ENCODE peak calls at places on chromosomes 3 and 15, in ten cellular contexts. One of them, this sample, is unnamed.

GRCh38 chr3:118548434-118548833 is 486.2 kb downstream of the IGSF11 start:
- DNase-seq in body of pancreas: no peak
- DNase-seq in sigmoid colon: no peak
- DNase-seq in right lobe of liver: no peak
- DNase-seq in HCT116: no peak
- DNase-seq in uterus: no peak
- DNase-seq in Peyer's patch: no peak
- DNase-seq in GM12878: no peak
- DNase-seq in esophagus squamous epithelium: no peak
- DNase-seq in ovary: no peak
- DNase-seq in this sample: no peak

GRCh38 chr3:15205934-15206661 is at the start of gene CAPN7:
- DNase-seq in body of pancreas: peak
- DNase-seq in sigmoid colon: peak
- DNase-seq in right lobe of liver: peak
- DNase-seq in HCT116: peak
- DNase-seq in uterus: peak
- DNase-seq in Peyer's patch: peak
- DNase-seq in GM12878: peak
- DNase-seq in esophagus squamous epithelium: no peak
- DNase-seq in ovary: peak
- DNase-seq in this sample: peak

GRCh38 chr3:35675621-35676020 is 36.3 kb downstream of the ARPP21 start:
- DNase-seq in body of pancreas: no peak
- DNase-seq in sigmoid colon: no peak
- DNase-seq in right lobe of liver: no peak
- DNase-seq in HCT116: no peak
- DNase-seq in uterus: no peak
- DNase-seq in Peyer's patch: no peak
- DNase-seq in GM12878: no peak
- DNase-seq in esophagus squamous epithelium: no peak
- DNase-seq in ovary: no peak
- DNase-seq in this sample: no peak

GRCh38 chr15:63918901-63919348 is 85.2 kb upstream of the HERC1 start:
- DNase-seq in body of pancreas: no peak
- DNase-seq in sigmoid colon: no peak
- DNase-seq in right lobe of liver: peak
- DNase-seq in HCT116: no peak
- DNase-seq in uterus: no peak
- DNase-seq in Peyer's patch: no peak
- DNase-seq in GM12878: no peak
- DNase-seq in esophagus squamous epithelium: no peak
- DNase-seq in ovary: no peak
- DNase-seq in this sample: no peak

GRCh38 chr15:79035111-79035601 is 55.4 kb downstream of the RASGRF1 start:
- DNase-seq in body of pancreas: no peak
- DNase-seq in sigmoid colon: no peak
- DNase-seq in right lobe of liver: no peak
- DNase-seq in HCT116: no peak
- DNase-seq in uterus: no peak
- DNase-seq in Peyer's patch: no peak
- DNase-seq in GM12878: peak
- DNase-seq in esophagus squamous epithelium: no peak
- DNase-seq in ovary: no peak
- DNase-seq in this sample: no peak

GRCh38 chr3:141076821-141077571 is 25.8 kb downstream of the SPSB4 start:
- DNase-seq in body of pancreas: peak
- DNase-seq in sigmoid colon: peak
- DNase-seq in right lobe of liver: no peak
- DNase-seq in HCT116: no peak
- DNase-seq in uterus: peak
- DNase-seq in Peyer's patch: no peak
- DNase-seq in GM12878: no peak
- DNase-seq in esophagus squamous epithelium: no peak
- DNase-seq in ovary: peak
- DNase-seq in this sample: no peak

GRCh38 chr3:10263549-10264363 is 15.5 kb downstream of the TATDN2 start:
- DNase-seq in body of pancreas: peak
- DNase-seq in sigmoid colon: peak
- DNase-seq in right lobe of liver: no peak
- DNase-seq in HCT116: peak
- DNase-seq in uterus: peak
- DNase-seq in Peyer's patch: no peak
- DNase-seq in GM12878: no peak
- DNase-seq in esophagus squamous epithelium: no peak
- DNase-seq in ovary: peak
- DNase-seq in this sample: peak

GRCh38 chr15:81312790-81313543 is 11.0 kb downstream of the STARD5 start:
- DNase-seq in body of pancreas: peak
- DNase-seq in sigmoid colon: peak
- DNase-seq in right lobe of liver: no peak
- DNase-seq in HCT116: peak
- DNase-seq in uterus: peak
- DNase-seq in Peyer's patch: peak
- DNase-seq in GM12878: no peak
- DNase-seq in esophagus squamous epithelium: no peak
- DNase-seq in ovary: peak
- DNase-seq in this sample: peak

GRCh38 chr3:187473778-187474406 is 105.7 kb downstream of the RTP4 start:
- DNase-seq in body of pancreas: no peak
- DNase-seq in sigmoid colon: no peak
- DNase-seq in right lobe of liver: no peak
- DNase-seq in HCT116: peak
- DNase-seq in uterus: no peak
- DNase-seq in Peyer's patch: no peak
- DNase-seq in GM12878: no peak
- DNase-seq in esophagus squamous epithelium: no peak
- DNase-seq in ovary: no peak
- DNase-seq in this sample: no peak

GRCh38 chr15:59299919-59300617 is 72.6 kb downstream of the MYO1E start:
- DNase-seq in body of pancreas: peak
- DNase-seq in sigmoid colon: peak
- DNase-seq in right lobe of liver: peak
- DNase-seq in HCT116: peak
- DNase-seq in uterus: peak
- DNase-seq in Peyer's patch: peak
- DNase-seq in GM12878: peak
- DNase-seq in esophagus squamous epithelium: peak
- DNase-seq in ovary: peak
- DNase-seq in this sample: peak

GRCh38 chr3:129942296-129942695 is 32.2 kb upstream of the TRH start:
- DNase-seq in body of pancreas: peak
- DNase-seq in sigmoid colon: no peak
- DNase-seq in right lobe of liver: peak
- DNase-seq in HCT116: peak
- DNase-seq in uterus: peak
- DNase-seq in Peyer's patch: peak
- DNase-seq in GM12878: no peak
- DNase-seq in esophagus squamous epithelium: no peak
- DNase-seq in ovary: peak
- DNase-seq in this sample: no peak

GRCh38 chr3:110344897-110345767 is 726.5 kb upstream of the NECTIN3 start:
- DNase-seq in body of pancreas: no peak
- DNase-seq in sigmoid colon: no peak
- DNase-seq in right lobe of liver: no peak
- DNase-seq in HCT116: no peak
- DNase-seq in uterus: no peak
- DNase-seq in Peyer's patch: no peak
- DNase-seq in GM12878: no peak
- DNase-seq in esophagus squamous epithelium: no peak
- DNase-seq in ovary: no peak
- DNase-seq in this sample: no peak

GRCh38 chr3:188929138-188929537 is 242.6 kb upstream of the TPRG1 start:
- DNase-seq in body of pancreas: peak
- DNase-seq in sigmoid colon: no peak
- DNase-seq in right lobe of liver: no peak
- DNase-seq in HCT116: no peak
- DNase-seq in uterus: no peak
- DNase-seq in Peyer's patch: no peak
- DNase-seq in GM12878: no peak
- DNase-seq in esophagus squamous epithelium: no peak
- DNase-seq in ovary: no peak
- DNase-seq in this sample: no peak
- TF ChIP-seq CTCF in body of pancreas: peak
- TF ChIP-seq CTCF in sigmoid colon: no peak
- TF ChIP-seq CTCF in right lobe of liver: peak
- TF ChIP-seq CTCF in HCT116: peak
- TF ChIP-seq CTCF in uterus: peak
- TF ChIP-seq CTCF in Peyer's patch: no peak
- TF ChIP-seq CTCF in GM12878: no peak
- TF ChIP-seq CTCF in esophagus squamous epithelium: no peak
- TF ChIP-seq CTCF in ovary: no peak
- TF ChIP-seq CTCF in this sample: peak

GRCh38 chr3:73004316-73004715 is 7.7 kb downstream of the PPP4R2 start:
- DNase-seq in body of pancreas: no peak
- DNase-seq in sigmoid colon: no peak
- DNase-seq in right lobe of liver: no peak
- DNase-seq in HCT116: no peak
- DNase-seq in uterus: no peak
- DNase-seq in Peyer's patch: no peak
- DNase-seq in GM12878: no peak
- DNase-seq in esophagus squamous epithelium: no peak
- DNase-seq in ovary: no peak
- DNase-seq in this sample: no peak

GRCh38 chr3:73009750-73010149 is 13.1 kb downstream of the PPP4R2 start:
- DNase-seq in body of pancreas: no peak
- DNase-seq in sigmoid colon: no peak
- DNase-seq in right lobe of liver: no peak
- DNase-seq in HCT116: no peak
- DNase-seq in uterus: no peak
- DNase-seq in Peyer's patch: no peak
- DNase-seq in GM12878: no peak
- DNase-seq in esophagus squamous epithelium: no peak
- DNase-seq in ovary: no peak
- DNase-seq in this sample: no peak

GRCh38 chr3:73010158-73010557 is 13.5 kb downstream of the PPP4R2 start:
- DNase-seq in body of pancreas: no peak
- DNase-seq in sigmoid colon: no peak
- DNase-seq in right lobe of liver: no peak
- DNase-seq in HCT116: no peak
- DNase-seq in uterus: no peak
- DNase-seq in Peyer's patch: no peak
- DNase-seq in GM12878: no peak
- DNase-seq in esophagus squamous epithelium: no peak
- DNase-seq in ovary: no peak
- DNase-seq in this sample: no peak

GRCh38 chr3:73007992-73008712 is 11.5 kb downstream of the PPP4R2 start:
- DNase-seq in body of pancreas: no peak
- DNase-seq in sigmoid colon: no peak
- DNase-seq in right lobe of liver: no peak
- DNase-seq in HCT116: no peak
- DNase-seq in uterus: no peak
- DNase-seq in Peyer's patch: no peak
- DNase-seq in GM12878: no peak
- DNase-seq in esophagus squamous epithelium: no peak
- DNase-seq in ovary: no peak
- DNase-seq in this sample: no peak

DNA sequence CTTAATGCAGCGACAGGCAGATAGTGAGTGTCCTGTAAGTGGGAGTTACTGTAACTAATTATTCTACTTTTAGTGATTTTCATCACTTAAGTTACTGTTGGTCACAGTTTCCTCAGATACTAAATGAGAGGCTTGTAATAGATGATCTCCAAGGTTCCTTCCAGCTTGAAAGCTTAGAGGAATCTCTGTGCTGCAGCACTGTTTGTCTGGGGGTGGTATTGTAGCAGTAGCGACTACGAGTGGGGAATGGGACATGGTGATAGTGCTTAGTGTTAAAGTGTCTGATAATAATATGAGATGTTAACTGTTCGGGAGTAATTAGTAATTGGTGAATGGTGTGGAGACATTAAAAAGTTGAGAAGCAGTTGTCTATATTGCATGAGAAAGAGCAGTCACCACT is 12.4 kb downstream of the PPP4R2 start:
- DNase-seq in body of pancreas: no peak
- DNase-seq in sigmoid colon: no peak
- DNase-seq in right lobe of liver: no peak
- DNase-seq in HCT116: no peak
- DNase-seq in uterus: no peak
- DNase-seq in Peyer's patch: no peak
- DNase-seq in GM12878: no peak
- DNase-seq in esophagus squamous epithelium: no peak
- DNase-seq in ovary: no peak
- DNase-seq in this sample: no peak
- H3K4me3 ChIP-seq in body of pancreas: no peak
- H3K4me3 ChIP-seq in sigmoid colon: no peak
- H3K4me3 ChIP-seq in right lobe of liver: no peak
- H3K4me3 ChIP-seq in HCT116: no peak
- H3K4me3 ChIP-seq in uterus: no peak
- H3K4me3 ChIP-seq in Peyer's patch: no peak
- H3K4me3 ChIP-seq in GM12878: no peak
- H3K4me3 ChIP-seq in esophagus squamous epithelium: no peak
- H3K4me3 ChIP-seq in ovary: no peak
- H3K4me3 ChIP-seq in this sample: no peak

GRCh38 chr3:62318752-62319569 is 54.4 kb downstream of the FEZF2 start:
- DNase-seq in body of pancreas: peak
- DNase-seq in sigmoid colon: peak
- DNase-seq in right lobe of liver: peak
- DNase-seq in HCT116: no peak
- DNase-seq in uterus: peak
- DNase-seq in Peyer's patch: peak
- DNase-seq in GM12878: no peak
- DNase-seq in esophagus squamous epithelium: peak
- DNase-seq in ovary: peak
- DNase-seq in this sample: peak
- TF ChIP-seq POLR2A in body of pancreas: peak
- TF ChIP-seq POLR2A in sigmoid colon: no peak
- TF ChIP-seq POLR2A in right lobe of liver: no peak
- TF ChIP-seq POLR2A in HCT116: no peak
- TF ChIP-seq POLR2A in uterus: no peak
- TF ChIP-seq POLR2A in Peyer's patch: no peak
- TF ChIP-seq POLR2A in GM12878: no peak
- TF ChIP-seq POLR2A in esophagus squamous epithelium: no peak
- TF ChIP-seq POLR2A in ovary: peak
- TF ChIP-seq POLR2A in this sample: no peak

DNA sequence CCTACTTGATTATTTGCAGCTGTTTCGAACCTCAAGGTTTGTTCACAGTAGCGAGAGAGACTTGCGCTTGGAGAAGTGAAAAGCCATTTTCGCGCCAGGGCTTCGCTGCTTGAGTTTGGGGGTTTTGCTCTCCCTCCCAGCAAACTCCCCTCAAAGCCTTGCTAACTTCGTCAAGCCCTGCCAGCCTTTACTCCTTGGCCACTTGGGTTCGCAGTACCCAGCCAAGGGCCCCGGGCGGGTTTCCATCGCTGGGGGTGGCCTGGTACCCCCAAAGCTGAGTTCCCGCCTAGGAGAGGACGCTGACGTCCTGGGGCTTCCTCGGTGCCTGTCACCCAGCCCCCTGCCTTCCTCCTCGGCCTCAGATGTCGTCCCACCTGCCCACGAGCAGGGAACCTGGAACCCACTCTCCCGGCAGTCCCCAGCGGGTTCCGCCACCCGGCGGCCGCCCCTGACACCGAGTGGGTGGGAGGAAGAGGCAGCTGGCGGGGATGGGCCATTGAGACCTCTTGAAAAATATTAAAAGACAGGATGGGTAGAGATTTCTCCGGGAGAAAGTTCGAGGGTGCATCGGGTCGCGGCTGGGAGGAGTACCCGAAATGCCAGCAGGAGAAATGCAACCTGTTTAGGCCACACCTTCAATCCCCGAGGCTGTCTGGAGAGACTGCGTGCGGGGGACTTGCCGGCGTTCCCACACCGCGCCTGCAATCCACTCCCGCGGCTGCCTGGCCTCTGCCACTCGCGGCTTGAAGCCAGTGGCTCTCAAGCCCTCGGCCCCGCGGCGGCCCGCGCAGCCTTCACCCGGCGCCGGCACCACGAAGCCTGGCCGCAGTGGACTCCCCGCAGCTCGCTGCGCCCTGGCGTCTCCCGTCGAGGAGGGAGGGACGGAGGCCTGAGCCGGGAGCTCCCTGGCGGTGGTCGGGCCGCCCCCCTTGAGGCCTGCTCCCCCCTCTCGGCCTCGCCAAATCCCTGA is 8.8 kb upstream of the NR2F2 start:
- DNase-seq in body of pancreas: no peak
- DNase-seq in sigmoid colon: peak
- DNase-seq in right lobe of liver: peak
- DNase-seq in HCT116: no peak
- DNase-seq in uterus: peak
- DNase-seq in Peyer's patch: no peak
- DNase-seq in GM12878: no peak
- DNase-seq in esophagus squamous epithelium: no peak
- DNase-seq in ovary: peak
- DNase-seq in this sample: no peak
- TF ChIP-seq CTCF in body of pancreas: no peak
- TF ChIP-seq CTCF in sigmoid colon: peak
- TF ChIP-seq CTCF in right lobe of liver: peak
- TF ChIP-seq CTCF in HCT116: no peak
- TF ChIP-seq CTCF in uterus: peak
- TF ChIP-seq CTCF in Peyer's patch: no peak
- TF ChIP-seq CTCF in GM12878: peak
- TF ChIP-seq CTCF in esophagus squamous epithelium: no peak
- TF ChIP-seq CTCF in ovary: peak
- TF ChIP-seq CTCF in this sample: no peak

This sample was measured in upper lobe of left lung.